ENCODE peak calls at places on chromosomes 5 and 9, in five cellular contexts. One of them, this sample, is unnamed.

GRCh38 chr5:135565691-135566421 is 12.9 kb downstream of the CXCL14 start:
- DNase-seq in transverse colon: peak
- DNase-seq in fibroblast of the aortic adventitia: peak
- DNase-seq in prostate gland: peak
- DNase-seq in kidney epithelial cell: no peak
- DNase-seq in this sample: no peak

GRCh38 chr9:115494393-115494792 is 376.4 kb upstream of the TNC start:
- DNase-seq in kidney epithelial cell: no peak
- DNase-seq in transverse colon: no peak
- DNase-seq in fibroblast of the aortic adventitia: no peak
- DNase-seq in prostate gland: no peak
- DNase-seq in this sample: no peak

GRCh38 chr5:170523129-170523497 is 19.3 kb downstream of the KCNIP1 start:
- DNase-seq in transverse colon: no peak
- DNase-seq in kidney epithelial cell: no peak
- DNase-seq in prostate gland: no peak
- DNase-seq in fibroblast of the aortic adventitia: peak
- DNase-seq in this sample: no peak

GRCh38 chr9:111423389-111423788 is 60.8 kb downstream of the ECPAS start:
- DNase-seq in transverse colon: no peak
- DNase-seq in kidney epithelial cell: no peak
- DNase-seq in fibroblast of the aortic adventitia: no peak
- DNase-seq in prostate gland: no peak
- DNase-seq in this sample: no peak

GRCh38 chr9:72262063-72262462 is 102.9 kb downstream of the ZFAND5 start:
- DNase-seq in transverse colon: no peak
- DNase-seq in fibroblast of the aortic adventitia: no peak
- DNase-seq in kidney epithelial cell: no peak
- DNase-seq in prostate gland: no peak
- DNase-seq in this sample: no peak

GRCh38 chr9:121699271-121700164 is 48.1 kb downstream of the DAB2IP start:
- DNase-seq in transverse colon: peak
- DNase-seq in fibroblast of the aortic adventitia: peak
- DNase-seq in prostate gland: no peak
- DNase-seq in kidney epithelial cell: no peak
- DNase-seq in this sample: no peak

GRCh38 chr9:27379311-27380236 is 82.6 kb upstream of the EQTN start:
- DNase-seq in prostate gland: no peak
- DNase-seq in kidney epithelial cell: no peak
- DNase-seq in transverse colon: peak
- DNase-seq in fibroblast of the aortic adventitia: no peak
- DNase-seq in this sample: no peak

GRCh38 chr5:173232499-173233346 is 2.3 kb downstream of the NKX2-5 start:
- DNase-seq in prostate gland: no peak
- DNase-seq in fibroblast of the aortic adventitia: no peak
- DNase-seq in transverse colon: no peak
- DNase-seq in kidney epithelial cell: no peak
- DNase-seq in this sample: no peak

GRCh38 chr9:134662143-134662876 is 20.7 kb downstream of the COL5A1 start:
- DNase-seq in transverse colon: peak
- DNase-seq in prostate gland: no peak
- DNase-seq in fibroblast of the aortic adventitia: peak
- DNase-seq in kidney epithelial cell: no peak
- DNase-seq in this sample: peak

GRCh38 chr5:176407456-176408244 is 8.7 kb downstream of the CLTB start:
- DNase-seq in prostate gland: no peak
- DNase-seq in kidney epithelial cell: no peak
- DNase-seq in fibroblast of the aortic adventitia: peak
- DNase-seq in transverse colon: no peak
- DNase-seq in this sample: no peak

GRCh38 chr5:95731571-95732554 is 727 bp downstream of the RHOBTB3 start:
- DNase-seq in kidney epithelial cell: no peak
- DNase-seq in fibroblast of the aortic adventitia: peak
- DNase-seq in prostate gland: peak
- DNase-seq in transverse colon: peak
- DNase-seq in this sample: no peak

GRCh38 chr5:43192558-43193170 is 639 bp downstream of the NIM1K start:
- DNase-seq in transverse colon: peak
- DNase-seq in prostate gland: no peak
- DNase-seq in kidney epithelial cell: no peak
- DNase-seq in fibroblast of the aortic adventitia: peak
- DNase-seq in this sample: no peak

GRCh38 chr9:109817846-109818472 is 38.0 kb downstream of the PALM2AKAP2 start:
- DNase-seq in prostate gland: peak
- DNase-seq in fibroblast of the aortic adventitia: peak
- DNase-seq in kidney epithelial cell: peak
- DNase-seq in transverse colon: peak
- DNase-seq in this sample: peak

GRCh38 chr5:136522217-136522956 is 157.0 kb upstream of the TRPC7 start:
- DNase-seq in kidney epithelial cell: no peak
- DNase-seq in prostate gland: no peak
- DNase-seq in transverse colon: no peak
- DNase-seq in fibroblast of the aortic adventitia: peak
- DNase-seq in this sample: no peak

GRCh38 chr5:156920042-156920860 is 42.8 kb downstream of the TIMD4 start:
- DNase-seq in prostate gland: no peak
- DNase-seq in kidney epithelial cell: peak
- DNase-seq in fibroblast of the aortic adventitia: no peak
- DNase-seq in transverse colon: peak
- DNase-seq in this sample: no peak

GRCh38 chr5:138989720-138990119 is 114.6 kb upstream of the LRRTM2 start:
- DNase-seq in fibroblast of the aortic adventitia: peak
- DNase-seq in transverse colon: no peak
- DNase-seq in prostate gland: no peak
- DNase-seq in kidney epithelial cell: no peak
- DNase-seq in this sample: no peak

GRCh38 chr9:14687042-14687719 is 6.1 kb downstream of the ZDHHC21 start:
- DNase-seq in fibroblast of the aortic adventitia: peak
- DNase-seq in kidney epithelial cell: no peak
- DNase-seq in prostate gland: no peak
- DNase-seq in transverse colon: no peak
- DNase-seq in this sample: peak

GRCh38 chr5:18811616-18812015 is 1176.4 kb downstream of the CDH18 start:
- DNase-seq in prostate gland: no peak
- DNase-seq in transverse colon: no peak
- DNase-seq in fibroblast of the aortic adventitia: no peak
- DNase-seq in kidney epithelial cell: no peak
- DNase-seq in this sample: no peak

GRCh38 chr5:14749579-14750091 is 85.1 kb downstream of the OTULIN start:
- DNase-seq in prostate gland: no peak
- DNase-seq in fibroblast of the aortic adventitia: no peak
- DNase-seq in kidney epithelial cell: no peak
- DNase-seq in transverse colon: no peak
- DNase-seq in this sample: no peak

GRCh38 chr5:140418862-140419520 is 17.4 kb downstream of the ANKHD1 start:
- DNase-seq in fibroblast of the aortic adventitia: no peak
- DNase-seq in transverse colon: no peak
- DNase-seq in prostate gland: no peak
- DNase-seq in kidney epithelial cell: no peak
- DNase-seq in this sample: no peak

GRCh38 chr5:68382640-68383039 is 167.1 kb downstream of the PIK3R1 start:
- DNase-seq in fibroblast of the aortic adventitia: no peak
- DNase-seq in prostate gland: no peak
- DNase-seq in transverse colon: no peak
- DNase-seq in kidney epithelial cell: no peak
- DNase-seq in this sample: no peak

GRCh38 chr5:136699661-136700060 is 334.3 kb upstream of the TRPC7 start:
- DNase-seq in kidney epithelial cell: no peak
- DNase-seq in transverse colon: no peak
- DNase-seq in fibroblast of the aortic adventitia: no peak
- DNase-seq in prostate gland: no peak
- DNase-seq in this sample: no peak

GRCh38 chr5:139644646-139645494 is 3.3 kb upstream of the CXXC5 start:
- DNase-seq in transverse colon: no peak
- DNase-seq in fibroblast of the aortic adventitia: no peak
- DNase-seq in prostate gland: no peak
- DNase-seq in kidney epithelial cell: no peak
- DNase-seq in this sample: no peak

GRCh38 chr5:57358796-57359592 is 123.6 kb downstream of the ACTBL2 start:
- DNase-seq in fibroblast of the aortic adventitia: no peak
- DNase-seq in transverse colon: no peak
- DNase-seq in kidney epithelial cell: no peak
- DNase-seq in prostate gland: no peak
- DNase-seq in this sample: no peak

GRCh38 chr9:69412741-69413150 is 87.7 kb downstream of the ENTREP1 start:
- DNase-seq in prostate gland: no peak
- DNase-seq in fibroblast of the aortic adventitia: peak
- DNase-seq in transverse colon: peak
- DNase-seq in kidney epithelial cell: peak
- DNase-seq in this sample: peak

GRCh38 chr5:171275822-171276544 is 33.1 kb upstream of the TLX3 start:
- DNase-seq in kidney epithelial cell: no peak
- DNase-seq in prostate gland: no peak
- DNase-seq in transverse colon: no peak
- DNase-seq in fibroblast of the aortic adventitia: no peak
- DNase-seq in this sample: no peak

GRCh38 chr9:108620767-108621166 is 235.0 kb downstream of the ACTL7B start:
- DNase-seq in fibroblast of the aortic adventitia: peak
- DNase-seq in prostate gland: no peak
- DNase-seq in transverse colon: no peak
- DNase-seq in kidney epithelial cell: no peak
- DNase-seq in this sample: no peak

GRCh38 chr5:134642931-134643530 is 5.6 kb upstream of the SEC24A start:
- DNase-seq in prostate gland: no peak
- DNase-seq in kidney epithelial cell: no peak
- DNase-seq in fibroblast of the aortic adventitia: peak
- DNase-seq in transverse colon: no peak
- DNase-seq in this sample: no peak

GRCh38 chr5:134995850-134996402 is 28.2 kb downstream of the CATSPER3 start:
- DNase-seq in kidney epithelial cell: no peak
- DNase-seq in prostate gland: no peak
- DNase-seq in fibroblast of the aortic adventitia: no peak
- DNase-seq in transverse colon: no peak
- DNase-seq in this sample: no peak

GRCh38 chr9:132233138-132233537 is 71.3 kb downstream of the NTNG2 start:
- DNase-seq in transverse colon: no peak
- DNase-seq in prostate gland: no peak
- DNase-seq in kidney epithelial cell: no peak
- DNase-seq in fibroblast of the aortic adventitia: no peak
- DNase-seq in this sample: no peak

GRCh38 chr9:126750941-126751725 is 53.7 kb upstream of the ZBTB43 start:
- DNase-seq in prostate gland: no peak
- DNase-seq in transverse colon: no peak
- DNase-seq in kidney epithelial cell: no peak
- DNase-seq in fibroblast of the aortic adventitia: no peak
- DNase-seq in this sample: no peak

GRCh38 chr5:57855831-57856230 is 373.2 kb upstream of the ACTBL2 start:
- DNase-seq in transverse colon: no peak
- DNase-seq in kidney epithelial cell: no peak
- DNase-seq in prostate gland: no peak
- DNase-seq in fibroblast of the aortic adventitia: no peak
- DNase-seq in this sample: no peak

GRCh38 chr9:4465910-4466309 is 24.4 kb upstream of the SLC1A1 start:
- DNase-seq in kidney epithelial cell: no peak
- DNase-seq in prostate gland: no peak
- DNase-seq in fibroblast of the aortic adventitia: no peak
- DNase-seq in transverse colon: no peak
- DNase-seq in this sample: no peak
- H3K4me3 ChIP-seq in kidney epithelial cell: no peak
- H3K4me3 ChIP-seq in prostate gland: no peak
- H3K4me3 ChIP-seq in fibroblast of the aortic adventitia: no peak
- H3K4me3 ChIP-seq in transverse colon: no peak
- H3K4me3 ChIP-seq in this sample: no peak

GRCh38 chr5:33299621-33300208 is 141.1 kb upstream of the TARS1 start:
- DNase-seq in fibroblast of the aortic adventitia: peak
- DNase-seq in prostate gland: peak
- DNase-seq in transverse colon: peak
- DNase-seq in kidney epithelial cell: peak
- DNase-seq in this sample: no peak
- TF ChIP-seq CTCF in fibroblast of the aortic adventitia: peak
- TF ChIP-seq CTCF in prostate gland: peak
- TF ChIP-seq CTCF in transverse colon: peak
- TF ChIP-seq CTCF in kidney epithelial cell: peak
- TF ChIP-seq CTCF in this sample: peak

GRCh38 chr9:21535396-21535795 is 53.3 kb upstream of the IFNE start:
- DNase-seq in kidney epithelial cell: no peak
- DNase-seq in transverse colon: no peak
- DNase-seq in prostate gland: no peak
- DNase-seq in fibroblast of the aortic adventitia: no peak
- DNase-seq in this sample: no peak
- H3K4me3 ChIP-seq in kidney epithelial cell: no peak
- H3K4me3 ChIP-seq in transverse colon: no peak
- H3K4me3 ChIP-seq in prostate gland: no peak
- H3K4me3 ChIP-seq in fibroblast of the aortic adventitia: no peak
- H3K4me3 ChIP-seq in this sample: no peak

DNA sequence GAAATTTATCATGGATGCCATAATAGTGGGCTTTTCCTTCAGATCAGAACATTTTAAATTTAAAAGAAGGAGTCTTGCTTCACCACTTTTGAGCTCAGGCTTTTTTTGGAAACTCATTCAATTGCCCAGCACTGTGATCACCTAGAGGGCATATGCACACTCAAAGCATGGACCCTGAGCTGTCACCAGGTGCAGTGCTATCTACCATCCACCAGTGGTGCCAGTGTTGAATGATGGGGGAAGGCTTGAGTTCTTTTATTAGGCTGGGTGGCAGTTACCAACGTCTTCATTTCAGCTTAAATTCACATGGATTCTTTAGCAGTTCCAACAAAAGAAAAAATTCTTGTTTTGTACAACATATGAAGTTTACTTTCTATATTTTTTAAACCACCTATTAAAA is 164.1 kb downstream of the CFAP90 start:
- DNase-seq in kidney epithelial cell: no peak
- DNase-seq in transverse colon: no peak
- DNase-seq in prostate gland: no peak
- DNase-seq in fibroblast of the aortic adventitia: no peak
- DNase-seq in this sample: no peak
- TF ChIP-seq CTCF in kidney epithelial cell: no peak
- TF ChIP-seq CTCF in transverse colon: no peak
- TF ChIP-seq CTCF in prostate gland: no peak
- TF ChIP-seq CTCF in fibroblast of the aortic adventitia: no peak
- TF ChIP-seq CTCF in this sample: no peak

GRCh38 chr9:114369567-114370240 is 18.1 kb downstream of the AKNA start:
- DNase-seq in kidney epithelial cell: no peak
- DNase-seq in prostate gland: no peak
- DNase-seq in transverse colon: no peak
- DNase-seq in fibroblast of the aortic adventitia: no peak
- DNase-seq in this sample: no peak
- H3K4me3 ChIP-seq in kidney epithelial cell: no peak
- H3K4me3 ChIP-seq in prostate gland: no peak
- H3K4me3 ChIP-seq in transverse colon: no peak
- H3K4me3 ChIP-seq in fibroblast of the aortic adventitia: no peak
- H3K4me3 ChIP-seq in this sample: no peak